ENCODE peak calls at places on chromosomes 2 and 18, in nine cellular contexts. One of them, this sample, is unnamed.

GRCh38 chr2:108909275-108909823 is 79.7 kb downstream of the EDAR start:
- DNase-seq in NCI-H510A: no peak
- DNase-seq in MCF 10A: no peak
- DNase-seq in effector memory CD8-positive, alpha-beta T cell: no peak
- DNase-seq in retina: no peak
- DNase-seq in iPS-NIHi11: peak
- DNase-seq in stimulated activated CD4-positive, alpha-beta T cell treated with anti-CD3 and anti-CD28 coated beads, TNF-alpha, amount 100 ng/mL, for 24 hours: no peak
- DNase-seq in posterior cingulate gyrus: no peak
- DNase-seq in activated T-cell treated with anti-CD3 and anti-CD28 coated beads for 1 hour: no peak
- DNase-seq in this sample: peak

GRCh38 chr2:62525549-62525948 is 19.6 kb upstream of the TMEM17 start:
- DNase-seq in activated T-cell treated with anti-CD3 and anti-CD28 coated beads for 1 hour: no peak
- DNase-seq in stimulated activated CD4-positive, alpha-beta T cell treated with anti-CD3 and anti-CD28 coated beads, TNF-alpha, amount 100 ng/mL, for 24 hours: no peak
- DNase-seq in iPS-NIHi11: no peak
- DNase-seq in NCI-H510A: no peak
- DNase-seq in posterior cingulate gyrus: no peak
- DNase-seq in retina: no peak
- DNase-seq in effector memory CD8-positive, alpha-beta T cell: no peak
- DNase-seq in MCF 10A: no peak
- DNase-seq in this sample: no peak

GRCh38 chr2:207240649-207241048 is 74.9 kb upstream of the KLF7 start:
- DNase-seq in iPS-NIHi11: no peak
- DNase-seq in retina: no peak
- DNase-seq in MCF 10A: peak
- DNase-seq in stimulated activated CD4-positive, alpha-beta T cell treated with anti-CD3 and anti-CD28 coated beads, TNF-alpha, amount 100 ng/mL, for 24 hours: no peak
- DNase-seq in NCI-H510A: no peak
- DNase-seq in effector memory CD8-positive, alpha-beta T cell: no peak
- DNase-seq in activated T-cell treated with anti-CD3 and anti-CD28 coated beads for 1 hour: no peak
- DNase-seq in posterior cingulate gyrus: no peak
- DNase-seq in this sample: no peak

GRCh38 chr2:109460553-109461324 is 153.0 kb downstream of the SEPTIN10 start:
- DNase-seq in effector memory CD8-positive, alpha-beta T cell: no peak
- DNase-seq in iPS-NIHi11: no peak
- DNase-seq in retina: no peak
- DNase-seq in NCI-H510A: no peak
- DNase-seq in stimulated activated CD4-positive, alpha-beta T cell treated with anti-CD3 and anti-CD28 coated beads, TNF-alpha, amount 100 ng/mL, for 24 hours: no peak
- DNase-seq in MCF 10A: no peak
- DNase-seq in posterior cingulate gyrus: no peak
- DNase-seq in activated T-cell treated with anti-CD3 and anti-CD28 coated beads for 1 hour: no peak
- DNase-seq in this sample: no peak

GRCh38 chr2:48713647-48714046 is 41.9 kb downstream of the LHCGR start:
- DNase-seq in NCI-H510A: no peak
- DNase-seq in MCF 10A: no peak
- DNase-seq in stimulated activated CD4-positive, alpha-beta T cell treated with anti-CD3 and anti-CD28 coated beads, TNF-alpha, amount 100 ng/mL, for 24 hours: no peak
- DNase-seq in iPS-NIHi11: no peak
- DNase-seq in effector memory CD8-positive, alpha-beta T cell: no peak
- DNase-seq in retina: peak
- DNase-seq in posterior cingulate gyrus: no peak
- DNase-seq in activated T-cell treated with anti-CD3 and anti-CD28 coated beads for 1 hour: no peak
- DNase-seq in this sample: no peak

GRCh38 chr2:111632661-111633060 is 251.3 kb downstream of the ANAPC1 start:
- DNase-seq in stimulated activated CD4-positive, alpha-beta T cell treated with anti-CD3 and anti-CD28 coated beads, TNF-alpha, amount 100 ng/mL, for 24 hours: no peak
- DNase-seq in posterior cingulate gyrus: no peak
- DNase-seq in activated T-cell treated with anti-CD3 and anti-CD28 coated beads for 1 hour: no peak
- DNase-seq in retina: no peak
- DNase-seq in effector memory CD8-positive, alpha-beta T cell: no peak
- DNase-seq in iPS-NIHi11: no peak
- DNase-seq in NCI-H510A: no peak
- DNase-seq in MCF 10A: no peak
- DNase-seq in this sample: no peak

GRCh38 chr2:129233751-129234406 is 745.6 kb upstream of the RAB6C start:
- DNase-seq in MCF 10A: peak
- DNase-seq in iPS-NIHi11: peak
- DNase-seq in retina: peak
- DNase-seq in effector memory CD8-positive, alpha-beta T cell: no peak
- DNase-seq in activated T-cell treated with anti-CD3 and anti-CD28 coated beads for 1 hour: no peak
- DNase-seq in NCI-H510A: no peak
- DNase-seq in posterior cingulate gyrus: no peak
- DNase-seq in stimulated activated CD4-positive, alpha-beta T cell treated with anti-CD3 and anti-CD28 coated beads, TNF-alpha, amount 100 ng/mL, for 24 hours: no peak
- DNase-seq in this sample: no peak

GRCh38 chr2:176449852-176450251 is 180.6 kb downstream of the MTX2 start:
- DNase-seq in NCI-H510A: no peak
- DNase-seq in posterior cingulate gyrus: no peak
- DNase-seq in stimulated activated CD4-positive, alpha-beta T cell treated with anti-CD3 and anti-CD28 coated beads, TNF-alpha, amount 100 ng/mL, for 24 hours: no peak
- DNase-seq in activated T-cell treated with anti-CD3 and anti-CD28 coated beads for 1 hour: no peak
- DNase-seq in MCF 10A: no peak
- DNase-seq in iPS-NIHi11: peak
- DNase-seq in retina: no peak
- DNase-seq in effector memory CD8-positive, alpha-beta T cell: no peak
- DNase-seq in this sample: no peak

GRCh38 chr18:56516769-56517168 is 121.6 kb downstream of the TXNL1 start:
- DNase-seq in MCF 10A: no peak
- DNase-seq in stimulated activated CD4-positive, alpha-beta T cell treated with anti-CD3 and anti-CD28 coated beads, TNF-alpha, amount 100 ng/mL, for 24 hours: no peak
- DNase-seq in effector memory CD8-positive, alpha-beta T cell: no peak
- DNase-seq in iPS-NIHi11: no peak
- DNase-seq in NCI-H510A: no peak
- DNase-seq in retina: no peak
- DNase-seq in activated T-cell treated with anti-CD3 and anti-CD28 coated beads for 1 hour: no peak
- DNase-seq in posterior cingulate gyrus: no peak
- DNase-seq in this sample: no peak

GRCh38 chr2:133252770-133253355 is 315.4 kb downstream of the NCKAP5 start:
- DNase-seq in NCI-H510A: no peak
- DNase-seq in retina: no peak
- DNase-seq in effector memory CD8-positive, alpha-beta T cell: no peak
- DNase-seq in MCF 10A: no peak
- DNase-seq in posterior cingulate gyrus: no peak
- DNase-seq in iPS-NIHi11: no peak
- DNase-seq in stimulated activated CD4-positive, alpha-beta T cell treated with anti-CD3 and anti-CD28 coated beads, TNF-alpha, amount 100 ng/mL, for 24 hours: no peak
- DNase-seq in activated T-cell treated with anti-CD3 and anti-CD28 coated beads for 1 hour: no peak
- DNase-seq in this sample: no peak

GRCh38 chr2:83253848-83254247 is 1205.2 kb downstream of the SUCLG1 start:
- DNase-seq in iPS-NIHi11: no peak
- DNase-seq in retina: no peak
- DNase-seq in stimulated activated CD4-positive, alpha-beta T cell treated with anti-CD3 and anti-CD28 coated beads, TNF-alpha, amount 100 ng/mL, for 24 hours: no peak
- DNase-seq in effector memory CD8-positive, alpha-beta T cell: no peak
- DNase-seq in activated T-cell treated with anti-CD3 and anti-CD28 coated beads for 1 hour: no peak
- DNase-seq in posterior cingulate gyrus: no peak
- DNase-seq in MCF 10A: no peak
- DNase-seq in NCI-H510A: no peak
- DNase-seq in this sample: no peak

This sample was measured in activated T-helper 2 cell treated with anti-CD3 and anti-CD28 coated beads, Interferon-gamma antibody, Interleukin-2, Interleukin-4, amounts not matched to agents 10 μg/mL and 5 μg/mL and 100 μg/mL, durations not matched to agents 14 hours and 24 hours and 36 hours.